ENCODE peak calls at places on chromosome 2, in ten cellular contexts. One of them, this sample, is unnamed.

GRCh38 chr2:170812716-170813585 is 3.7 kb upstream of the GAD1 start:
- DNase-seq in NCI-H510A: peak; percentile 89
- DNase-seq in astrocyte of the cerebellum: peak; percentile 92
- DNase-seq in aorta: no peak
- DNase-seq in COR-L47: peak; percentile 87
- DNase-seq in activated naive CD4-positive, alpha-beta T cell treated with anti-CD3 and anti-CD28 coated beads, Interleukin-2, amount 10 ng/mL, durations not matched to agents 7 days and 5 days: no peak
- DNase-seq in naive thymus-derived CD8-positive, alpha-beta T cell: no peak
- DNase-seq in lower leg skin: no peak
- DNase-seq in COLO829: peak; percentile 85
- DNase-seq in GM23248: peak; percentile 99
- DNase-seq in this sample: peak; percentile 78

GRCh38 chr2:12286347-12286746 is 430.4 kb upstream of the TRIB2 start:
- DNase-seq in GM23248: no peak
- DNase-seq in lower leg skin: no peak
- DNase-seq in NCI-H510A: no peak
- DNase-seq in astrocyte of the cerebellum: no peak
- DNase-seq in aorta: no peak
- DNase-seq in COLO829: no peak
- DNase-seq in naive thymus-derived CD8-positive, alpha-beta T cell: no peak
- DNase-seq in COR-L47: no peak
- DNase-seq in activated naive CD4-positive, alpha-beta T cell treated with anti-CD3 and anti-CD28 coated beads, Interleukin-2, amount 10 ng/mL, durations not matched to agents 7 days and 5 days: no peak
- DNase-seq in this sample: no peak

GRCh38 chr2:187124514-187124913 is 275.5 kb upstream of the ZSWIM2 start:
- DNase-seq in COR-L47: no peak
- DNase-seq in lower leg skin: no peak
- DNase-seq in astrocyte of the cerebellum: no peak
- DNase-seq in naive thymus-derived CD8-positive, alpha-beta T cell: no peak
- DNase-seq in COLO829: no peak
- DNase-seq in GM23248: no peak
- DNase-seq in activated naive CD4-positive, alpha-beta T cell treated with anti-CD3 and anti-CD28 coated beads, Interleukin-2, amount 10 ng/mL, durations not matched to agents 7 days and 5 days: no peak
- DNase-seq in aorta: no peak
- DNase-seq in NCI-H510A: no peak
- DNase-seq in this sample: no peak

GRCh38 chr2:108184421-108184820 is 55.3 kb upstream of the SULT1C3 start:
- DNase-seq in naive thymus-derived CD8-positive, alpha-beta T cell: no peak
- DNase-seq in activated naive CD4-positive, alpha-beta T cell treated with anti-CD3 and anti-CD28 coated beads, Interleukin-2, amount 10 ng/mL, durations not matched to agents 7 days and 5 days: no peak
- DNase-seq in COR-L47: peak; percentile 20
- DNase-seq in COLO829: peak; percentile 4
- DNase-seq in GM23248: peak; percentile 55
- DNase-seq in lower leg skin: no peak
- DNase-seq in aorta: no peak
- DNase-seq in astrocyte of the cerebellum: no peak
- DNase-seq in NCI-H510A: no peak
- DNase-seq in this sample: peak; percentile 16

GRCh38 chr2:202721621-202722020 is 86.9 kb downstream of the FAM117B start:
- DNase-seq in activated naive CD4-positive, alpha-beta T cell treated with anti-CD3 and anti-CD28 coated beads, Interleukin-2, amount 10 ng/mL, durations not matched to agents 7 days and 5 days: no peak
- DNase-seq in naive thymus-derived CD8-positive, alpha-beta T cell: no peak
- DNase-seq in COLO829: no peak
- DNase-seq in NCI-H510A: no peak
- DNase-seq in astrocyte of the cerebellum: peak; percentile 4
- DNase-seq in aorta: no peak
- DNase-seq in COR-L47: no peak
- DNase-seq in GM23248: peak; percentile 36
- DNase-seq in lower leg skin: no peak
- DNase-seq in this sample: no peak

GRCh38 chr2:11450791-11451190 is 15.2 kb downstream of the E2F6 start:
- DNase-seq in aorta: no peak
- DNase-seq in naive thymus-derived CD8-positive, alpha-beta T cell: no peak
- DNase-seq in COR-L47: no peak
- DNase-seq in COLO829: no peak
- DNase-seq in lower leg skin: no peak
- DNase-seq in GM23248: no peak
- DNase-seq in astrocyte of the cerebellum: no peak
- DNase-seq in activated naive CD4-positive, alpha-beta T cell treated with anti-CD3 and anti-CD28 coated beads, Interleukin-2, amount 10 ng/mL, durations not matched to agents 7 days and 5 days: no peak
- DNase-seq in NCI-H510A: no peak
- DNase-seq in this sample: no peak

GRCh38 chr2:68390600-68390999 is 25.5 kb downstream of the PLEK start:
- DNase-seq in COLO829: no peak
- DNase-seq in aorta: no peak
- DNase-seq in naive thymus-derived CD8-positive, alpha-beta T cell: no peak
- DNase-seq in activated naive CD4-positive, alpha-beta T cell treated with anti-CD3 and anti-CD28 coated beads, Interleukin-2, amount 10 ng/mL, durations not matched to agents 7 days and 5 days: no peak
- DNase-seq in astrocyte of the cerebellum: no peak
- DNase-seq in GM23248: no peak
- DNase-seq in NCI-H510A: no peak
- DNase-seq in COR-L47: no peak
- DNase-seq in lower leg skin: no peak
- DNase-seq in this sample: no peak

GRCh38 chr2:189091253-189091652 is 88.3 kb downstream of the COL5A2 start:
- DNase-seq in naive thymus-derived CD8-positive, alpha-beta T cell: no peak
- DNase-seq in aorta: no peak
- DNase-seq in activated naive CD4-positive, alpha-beta T cell treated with anti-CD3 and anti-CD28 coated beads, Interleukin-2, amount 10 ng/mL, durations not matched to agents 7 days and 5 days: no peak
- DNase-seq in GM23248: peak; percentile 40
- DNase-seq in astrocyte of the cerebellum: no peak
- DNase-seq in COLO829: no peak
- DNase-seq in lower leg skin: no peak
- DNase-seq in NCI-H510A: no peak
- DNase-seq in COR-L47: no peak
- DNase-seq in this sample: no peak

GRCh38 chr2:224887159-224887558 is 155.1 kb downstream of the DOCK10 start:
- DNase-seq in lower leg skin: no peak
- DNase-seq in COR-L47: no peak
- DNase-seq in aorta: no peak
- DNase-seq in COLO829: no peak
- DNase-seq in naive thymus-derived CD8-positive, alpha-beta T cell: no peak
- DNase-seq in GM23248: peak; percentile 83
- DNase-seq in activated naive CD4-positive, alpha-beta T cell treated with anti-CD3 and anti-CD28 coated beads, Interleukin-2, amount 10 ng/mL, durations not matched to agents 7 days and 5 days: no peak
- DNase-seq in NCI-H510A: no peak
- DNase-seq in astrocyte of the cerebellum: no peak
- DNase-seq in this sample: no peak

GRCh38 chr2:51919395-51919794 is 887.5 kb upstream of the NRXN1 start:
- DNase-seq in GM23248: peak; percentile 56
- DNase-seq in astrocyte of the cerebellum: peak; percentile 15
- DNase-seq in activated naive CD4-positive, alpha-beta T cell treated with anti-CD3 and anti-CD28 coated beads, Interleukin-2, amount 10 ng/mL, durations not matched to agents 7 days and 5 days: no peak
- DNase-seq in NCI-H510A: no peak
- DNase-seq in naive thymus-derived CD8-positive, alpha-beta T cell: no peak
- DNase-seq in COLO829: no peak
- DNase-seq in COR-L47: no peak
- DNase-seq in aorta: no peak
- DNase-seq in lower leg skin: no peak
- DNase-seq in this sample: no peak

GRCh38 chr2:44136186-44136585 is 32.5 kb upstream of the PPM1B start:
- DNase-seq in astrocyte of the cerebellum: no peak
- DNase-seq in NCI-H510A: no peak
- DNase-seq in naive thymus-derived CD8-positive, alpha-beta T cell: no peak
- DNase-seq in activated naive CD4-positive, alpha-beta T cell treated with anti-CD3 and anti-CD28 coated beads, Interleukin-2, amount 10 ng/mL, durations not matched to agents 7 days and 5 days: no peak
- DNase-seq in GM23248: peak; percentile 56
- DNase-seq in COR-L47: no peak
- DNase-seq in aorta: no peak
- DNase-seq in COLO829: no peak
- DNase-seq in lower leg skin: no peak
- DNase-seq in this sample: peak; percentile 58

GRCh38 chr2:39778775-39779751 is at the start of gene THUMPD2:
- DNase-seq in astrocyte of the cerebellum: no peak
- DNase-seq in aorta: peak; percentile 92
- DNase-seq in naive thymus-derived CD8-positive, alpha-beta T cell: peak; percentile 51
- DNase-seq in COR-L47: peak; percentile 81
- DNase-seq in GM23248: peak; percentile 88
- DNase-seq in NCI-H510A: peak; percentile 63
- DNase-seq in COLO829: peak; percentile 57
- DNase-seq in lower leg skin: peak; percentile 90
- DNase-seq in activated naive CD4-positive, alpha-beta T cell treated with anti-CD3 and anti-CD28 coated beads, Interleukin-2, amount 10 ng/mL, durations not matched to agents 7 days and 5 days: peak; percentile 78
- DNase-seq in this sample: peak; percentile 68

GRCh38 chr2:69773201-69773600 is 31.3 kb downstream of the ANXA4 start:
- DNase-seq in COR-L47: no peak
- DNase-seq in activated naive CD4-positive, alpha-beta T cell treated with anti-CD3 and anti-CD28 coated beads, Interleukin-2, amount 10 ng/mL, durations not matched to agents 7 days and 5 days: no peak
- DNase-seq in lower leg skin: no peak
- DNase-seq in naive thymus-derived CD8-positive, alpha-beta T cell: no peak
- DNase-seq in aorta: no peak
- DNase-seq in astrocyte of the cerebellum: no peak
- DNase-seq in COLO829: peak; percentile 40
- DNase-seq in NCI-H510A: no peak
- DNase-seq in GM23248: peak; percentile 76
- DNase-seq in this sample: no peak

GRCh38 chr2:54597153-54597827 is 126.2 kb upstream of the EML6 start:
- DNase-seq in activated naive CD4-positive, alpha-beta T cell treated with anti-CD3 and anti-CD28 coated beads, Interleukin-2, amount 10 ng/mL, durations not matched to agents 7 days and 5 days: peak; percentile 45
- DNase-seq in astrocyte of the cerebellum: no peak
- DNase-seq in aorta: no peak
- DNase-seq in naive thymus-derived CD8-positive, alpha-beta T cell: peak; percentile 13
- DNase-seq in NCI-H510A: no peak
- DNase-seq in GM23248: no peak
- DNase-seq in lower leg skin: no peak
- DNase-seq in COR-L47: peak; percentile 54
- DNase-seq in COLO829: no peak
- DNase-seq in this sample: no peak

GRCh38 chr2:207474871-207475485 is 54.8 kb upstream of the CREB1 start:
- DNase-seq in COR-L47: peak; percentile 21
- DNase-seq in aorta: no peak
- DNase-seq in activated naive CD4-positive, alpha-beta T cell treated with anti-CD3 and anti-CD28 coated beads, Interleukin-2, amount 10 ng/mL, durations not matched to agents 7 days and 5 days: peak; percentile 59
- DNase-seq in lower leg skin: no peak
- DNase-seq in COLO829: peak; percentile 27
- DNase-seq in NCI-H510A: no peak
- DNase-seq in naive thymus-derived CD8-positive, alpha-beta T cell: peak; percentile 53
- DNase-seq in GM23248: peak; percentile 86
- DNase-seq in astrocyte of the cerebellum: peak; percentile 46
- DNase-seq in this sample: peak; percentile 59

This sample was measured in LoVo.